ENCODE peak calls at places on chromosomes 3 and 15, in five cellular contexts. D is Peyer's patch, M is stomach, U is aorta, T is transverse colon. K is an unnamed sample.

GRCh38 chr3:106877632-106878031 is 499.6 kb upstream of the CCDC54 start:
- DNase-seq in U (no peak), M (no peak), D (no peak), T (no peak), K (no peak)

GRCh38 chr3:117660941-117661635 is 951.5 kb downstream of the TUSC7 start:
- DNase-seq in D (no peak), M (no peak), U (no peak), T (no peak), K (no peak)

GRCh38 chr3:183044547-183045229 is 54.6 kb downstream of the MCCC1 start:
- DNase-seq in T (peak; percentile 52), U (no peak), D (peak; percentile 75), M (no peak), K (no peak)

GRCh38 chr3:102536479-102536878 is 101.7 kb downstream of the ZPLD1 start:
- DNase-seq in D (no peak), M (no peak), T (no peak), U (no peak), K (no peak)

GRCh38 chr3:25259871-25260270 is 168.2 kb upstream of the RARB start:
- DNase-seq in T (no peak), D (no peak), M (no peak), U (peak; percentile 34), K (no peak)

GRCh38 chr15:53974813-53975212 is 3.4 kb upstream of the UNC13C start:
- DNase-seq in U (no peak), M (no peak), D (no peak), T (no peak), K (no peak)

GRCh38 chr15:41849861-41850260 is 11.2 kb downstream of the PLA2G4B start:
- DNase-seq in M (peak; percentile 63), U (no peak), D (no peak), T (no peak), K (no peak)

GRCh38 chr15:58448906-58449305 is 17.1 kb downstream of the LIPC start:
- DNase-seq in U (no peak), D (no peak), M (no peak), T (no peak), K (no peak)

GRCh38 chr3:11612515-11613184 is 31.1 kb downstream of the VGLL4 start:
- DNase-seq in T (no peak), U (no peak), D (no peak), M (no peak), K (no peak)

GRCh38 chr3:48086736-48087470 is 70.7 kb upstream of the MAP4 start:
- DNase-seq in D (no peak), M (no peak), T (no peak), U (no peak), K (no peak)

GRCh38 chr15:60563539-60564404 is 84.8 kb upstream of the ICE2 start:
- DNase-seq in D (peak; percentile 71), M (no peak), T (no peak), U (no peak), K (no peak)

GRCh38 chr3:57675530-57675929 is 17.3 kb downstream of the DENND6A start:
- DNase-seq in U (no peak), T (no peak), D (no peak), M (no peak), K (no peak)

GRCh38 chr15:33148129-33148850 is 46.2 kb downstream of the FMN1 start:
- DNase-seq in T (no peak), D (no peak), M (no peak), U (no peak), K (no peak)

GRCh38 chr15:41828747-41829270 is 917 bp downstream of the JMJD7 start:
- DNase-seq in M (no peak), U (no peak), T (no peak), D (no peak), K (no peak)

GRCh38 chr3:80355144-80355543 is 587.3 kb upstream of the ROBO1 start:
- DNase-seq in U (no peak), M (no peak), D (no peak), T (no peak), K (no peak)

GRCh38 chr3:102178817-102179216 is 256.0 kb upstream of the ZPLD1 start:
- DNase-seq in D (no peak), U (no peak), T (no peak), M (no peak), K (no peak)

GRCh38 chr15:90716317-90716975 is 700 bp upstream of the BLM start:
- DNase-seq in M (no peak), D (no peak), U (no peak), T (no peak), K (no peak)

GRCh38 chr3:71649757-71650156 is 66.2 kb upstream of the FOXP1 start:
- DNase-seq in U (no peak), T (no peak), M (no peak), D (peak; percentile 62), K (no peak)

GRCh38 chr15:38660726-38661125 is 96.1 kb upstream of the RASGRP1 start:
- DNase-seq in D (no peak), T (no peak), M (no peak), U (no peak), K (no peak)

GRCh38 chr15:26661727-26662126 is 111.1 kb downstream of the GABRB3 start:
- DNase-seq in M (no peak), D (no peak), T (no peak), U (no peak), K (no peak)
- H3K27me3 ChIP-seq in M (no peaks in the 10 kb centered on the region), D (no peaks in the 10 kb centered on the region), T (no peaks in the 10 kb centered on the region), U (no peaks in the 10 kb centered on the region), K (no peaks in the 10 kb centered on the region)

DNA sequence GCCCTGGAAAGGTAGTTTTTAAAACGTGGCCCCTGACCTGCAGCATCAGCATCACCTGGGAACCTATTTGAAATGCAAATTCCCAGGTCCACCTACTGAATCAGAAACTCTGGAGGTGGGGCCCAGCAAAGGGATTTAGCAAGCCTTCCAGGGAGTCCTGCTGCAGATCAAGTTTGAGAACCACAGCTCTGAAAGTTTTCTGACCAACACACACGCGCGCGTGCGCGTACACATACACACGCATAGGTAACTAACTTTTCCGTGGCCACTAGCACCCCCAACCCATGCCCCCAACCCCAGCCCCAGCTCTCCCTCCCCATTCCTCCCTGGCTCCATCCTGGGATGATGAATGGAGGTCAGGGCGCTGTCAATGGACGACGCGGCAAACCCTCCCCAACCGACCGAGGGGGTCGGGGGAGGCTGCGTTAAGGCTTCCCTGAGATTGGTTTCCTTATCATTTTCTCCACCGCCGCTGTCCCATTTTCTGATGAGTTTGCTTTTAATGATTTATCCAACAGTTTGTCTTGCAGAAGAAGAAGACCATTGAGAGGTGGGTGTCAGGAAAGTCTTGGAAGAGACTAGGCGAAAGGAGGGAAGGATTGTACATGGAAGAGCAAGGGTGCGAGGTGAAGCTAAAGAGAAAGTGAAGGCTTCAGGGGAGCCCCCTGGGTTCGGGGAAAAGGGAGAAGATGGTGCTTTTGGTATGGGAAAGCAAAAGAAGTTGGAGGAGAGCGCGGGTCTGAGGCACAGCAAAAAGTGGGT is 568 bp upstream of the BOC start:
- DNase-seq in U (no peak), T (no peak), D (no peak), M (no peak), K (peak; percentile 19)
- H3K27me3 ChIP-seq in U (no peaks in the 10 kb centered on the region), T (peaks cover 50% of the 10 kb centered on the region), D (no peaks in the 10 kb centered on the region), M (peaks cover 29% of the 10 kb centered on the region), K (peaks cover 18% of the 10 kb centered on the region)

GRCh38 chr3:181729071-181729915 is 17.6 kb downstream of the SOX2 start:
- DNase-seq in U (no peak), M (no peak), T (no peak), D (no peak), K (no peak)
- H3K27me3 ChIP-seq in U (peaks cover 10% of the 10 kb centered on the region), M (peaks cover 69% of the 10 kb centered on the region), T (peaks cover 84% of the 10 kb centered on the region), D (peaks cover 38% of the 10 kb centered on the region), K (peaks cover 61% of the 10 kb centered on the region)

DNA sequence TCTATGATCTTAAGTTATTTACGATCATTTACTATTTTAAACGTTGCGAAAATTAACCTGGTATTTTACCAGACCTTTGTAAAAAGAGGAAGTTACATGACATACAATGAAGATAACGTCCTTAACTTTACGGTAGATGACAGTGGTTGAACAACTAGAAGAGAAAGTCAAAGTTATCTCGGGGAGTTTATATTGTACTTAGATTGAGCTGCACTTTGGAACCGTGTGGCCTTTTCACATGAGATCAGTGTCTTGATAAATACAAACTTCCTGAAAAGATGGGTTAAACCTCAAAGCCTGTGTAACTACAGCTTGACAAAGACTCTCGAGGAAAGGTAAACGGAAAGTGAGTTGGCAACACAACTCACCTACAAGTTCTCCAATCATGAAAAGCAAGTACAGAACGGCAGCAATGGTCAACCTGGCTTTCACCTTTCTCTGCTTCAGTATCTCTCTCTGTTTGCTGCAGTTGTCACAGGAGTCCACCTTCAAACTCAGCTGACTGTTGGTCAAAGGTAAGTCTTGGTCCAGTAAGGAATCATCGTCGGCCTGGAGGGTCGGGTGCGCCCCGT is 873 bp downstream of the SLC30A4 start:
- DNase-seq in T (peak; percentile 26), M (no peak), U (no peak), D (peak; percentile 54), K (peak; percentile 47)
- H3K27me3 ChIP-seq in T (no peaks in the 10 kb centered on the region), M (no peaks in the 10 kb centered on the region), U (no peaks in the 10 kb centered on the region), D (no peaks in the 10 kb centered on the region), K (no peaks in the 10 kb centered on the region)

GRCh38 chr3:129022114-129022994 is 21.2 kb downstream of the EFCC1 start:
- DNase-seq in T (peak; percentile 67), M (peak; percentile 57), U (peak; percentile 71), D (peak; percentile 74), K (peak; percentile 62)
- H3K27me3 ChIP-seq in T (no peaks in the 10 kb centered on the region), M (no peaks in the 10 kb centered on the region), U (no peaks in the 10 kb centered on the region), D (no peaks in the 10 kb centered on the region), K (no peaks in the 10 kb centered on the region)

DNA sequence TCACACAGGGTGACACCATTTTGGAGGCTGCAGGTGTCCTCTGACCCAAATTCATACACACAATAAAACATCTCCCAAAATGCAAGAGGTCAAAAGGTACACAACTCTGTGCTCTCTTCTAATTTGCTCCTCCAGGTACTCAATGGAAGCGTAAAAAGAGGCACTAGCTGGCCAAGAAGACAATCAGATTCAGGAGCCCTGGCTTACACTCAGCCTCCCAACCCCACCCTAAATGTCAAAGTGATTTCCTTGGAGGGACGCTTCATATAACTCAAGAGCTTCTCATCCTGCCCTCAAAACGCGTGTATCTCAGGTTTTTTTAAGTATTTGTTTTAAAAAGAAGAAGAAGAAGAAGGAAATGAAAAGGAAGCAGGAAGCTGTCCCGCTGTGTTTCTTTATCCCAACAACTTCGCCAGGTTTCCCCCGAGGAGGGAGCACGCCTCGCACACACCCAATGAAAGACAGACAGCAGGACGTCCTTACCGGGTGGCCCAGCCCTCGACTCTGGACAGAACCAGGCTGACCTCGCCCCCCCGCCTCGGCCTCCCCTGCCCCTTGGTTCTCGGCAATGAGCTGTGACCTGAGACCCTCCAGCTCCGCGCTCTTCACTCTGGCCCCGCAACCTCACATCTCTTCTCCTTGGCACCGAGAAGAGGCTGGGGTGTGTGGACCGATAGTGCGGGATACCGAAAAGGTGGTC is 620.7 kb upstream of the ZNF385D start:
- DNase-seq in D (no peak), M (no peak), T (no peak), U (no peak), K (no peak)
- H3K27me3 ChIP-seq in D (no peaks in the 10 kb centered on the region), M (peaks cover 42% of the 10 kb centered on the region), T (peaks cover 30% of the 10 kb centered on the region), U (no peaks in the 10 kb centered on the region), K (no peaks in the 10 kb centered on the region)

K was measured in colonic mucosa.